ENCODE peak calls at places on chromosomes 4 and X, in eight cellular contexts. R, N, T, L, U, E, C and F are unnamed samples.

GRCh38 chr4:25951390-25951952 is 37.5 kb downstream of the SMIM20 start:
- DNase-seq in R (no peak), N (no peak), T (no peak), L (no peak), U (no peak), E (no peak), C (no peak), F (no peak)

GRCh38 chrX:95367286-95367685 is 1317.4 kb upstream of the DIAPH2 start:
- DNase-seq in R (no peak), N (no peak), T (no peak), L (no peak), U (no peak), E (no peak), C (no peak), F (no peak)

GRCh38 chr4:172202480-172203076 is 389.4 kb downstream of the GALNTL6 start:
- DNase-seq in R (no peak), N (no peak), T (no peak), L (no peak), U (no peak), E (peak), C (no peak), F (no peak)

GRCh38 chr4:15893967-15894366 is 44.6 kb downstream of the FGFBP1 start:
- DNase-seq in R (no peak), N (no peak), T (peak), L (no peak), U (no peak), E (no peak), C (no peak), F (no peak)

GRCh38 chr4:183636488-183636887 is 22.5 kb downstream of the RWDD4 start:
- DNase-seq in R (no peak), N (no peak), T (no peak), L (no peak), U (no peak), E (no peak), C (peak), F (no peak)

GRCh38 chr4:146445198-146446150 is 76.3 kb downstream of the SLC10A7 start:
- DNase-seq in R (no peak), N (no peak), T (no peak), L (no peak), U (no peak), E (no peak), C (no peak), F (no peak)

GRCh38 chrX:19864736-19865135 is 22.7 kb downstream of the SH3KBP1 start:
- DNase-seq in R (no peak), N (no peak), T (no peak), L (no peak), U (no peak), E (peak), C (no peak), F (no peak)

GRCh38 chr4:14582658-14583057 is 419.6 kb upstream of the CPEB2 start:
- DNase-seq in R (no peak), N (no peak), T (no peak), L (no peak), U (no peak), E (no peak), C (no peak), F (no peak)

GRCh38 chrX:45527834-45528233 is 327.2 kb upstream of the DIPK2B start:
- DNase-seq in R (no peak), N (no peak), T (no peak), L (no peak), U (no peak), E (no peak), C (no peak), F (no peak)

GRCh38 chrX:19893722-19894121 is 6.3 kb upstream of the SH3KBP1 start:
- DNase-seq in R (no peak), N (no peak), T (no peak), L (no peak), U (no peak), E (no peak), C (no peak), F (no peak)

GRCh38 chr4:53784112-53784511 is 192.8 kb upstream of the LNX1 start:
- DNase-seq in R (no peak), N (no peak), T (no peak), L (no peak), U (no peak), E (no peak), C (no peak), F (no peak)

GRCh38 chrX:155235891-155236290 is 19.6 kb downstream of the VBP1 start:
- DNase-seq in R (no peak), N (no peak), T (no peak), L (no peak), U (no peak), E (no peak), C (no peak), F (no peak)

GRCh38 chr4:83535520-83535944 is 376 bp upstream of the GPAT3 start:
- DNase-seq in R (peak), N (peak), T (peak), L (peak), U (peak), E (peak), C (peak), F (no peak)

GRCh38 chr4:108560624-108561023 is 59.8 kb upstream of the RPL34 start:
- DNase-seq in R (no peak), N (no peak), T (no peak), L (no peak), U (no peak), E (no peak), C (no peak), F (no peak)

GRCh38 chr4:70979445-70980008 is 13.9 kb upstream of the DCK start:
- DNase-seq in R (no peak), N (no peak), T (no peak), L (no peak), U (no peak), E (peak), C (no peak), F (no peak)

GRCh38 chr4:73661646-73662119 is 41.4 kb upstream of the RASSF6 start:
- DNase-seq in R (no peak), N (no peak), T (peak), L (no peak), U (no peak), E (no peak), C (no peak), F (no peak)

GRCh38 chr4:5708171-5708828 is at the start of gene EVC2:
- DNase-seq in R (peak), N (peak), T (peak), L (peak), U (peak), E (no peak), C (peak), F (no peak)

GRCh38 chrX:1336331-1337143 is at the start of gene IL3RA:
- DNase-seq in R (peak), N (no peak), T (no peak), L (no peak), U (peak), E (peak), C (peak), F (no peak)

GRCh38 chr4:52234539-52235174 is 183.6 kb downstream of the SPATA18 start:
- DNase-seq in R (no peak), N (peak), T (peak), L (no peak), U (no peak), E (no peak), C (no peak), F (no peak)

GRCh38 chr4:6349896-6350295 is 80.2 kb downstream of the WFS1 start:
- DNase-seq in R (peak), N (no peak), T (no peak), L (no peak), U (no peak), E (no peak), C (no peak), F (no peak)

GRCh38 chr4:37639551-37640293 is 46.5 kb downstream of the RELL1 start:
- DNase-seq in R (no peak), N (no peak), T (no peak), L (no peak), U (no peak), E (no peak), C (no peak), F (no peak)

GRCh38 chr4:47065099-47065498 is 33.7 kb downstream of the GABRB1 start:
- DNase-seq in R (no peak), N (no peak), T (no peak), L (no peak), U (no peak), E (no peak), C (no peak), F (no peak)

GRCh38 chrX:21691512-21692018 is 33.4 kb upstream of the KLHL34 start:
- DNase-seq in R (no peak), N (no peak), T (no peak), L (no peak), U (no peak), E (no peak), C (no peak), F (no peak)

GRCh38 chr4:8306511-8307021 is 37.0 kb downstream of the HTRA3 start:
- DNase-seq in R (peak), N (peak), T (no peak), L (no peak), U (no peak), E (no peak), C (peak), F (no peak)

GRCh38 chrX:150347471-150347870 is 15.6 kb upstream of the MAMLD1 start:
- DNase-seq in R (no peak), N (no peak), T (no peak), L (no peak), U (no peak), E (no peak), C (no peak), F (no peak)

GRCh38 chr4:11669156-11669555 is 240.5 kb upstream of the HS3ST1 start:
- DNase-seq in R (no peak), N (no peak), T (peak), L (no peak), U (no peak), E (no peak), C (no peak), F (no peak)

GRCh38 chr4:111934294-111934693 is 211.0 kb upstream of the FAM241A start:
- DNase-seq in R (no peak), N (no peak), T (no peak), L (no peak), U (no peak), E (no peak), C (no peak), F (no peak)

GRCh38 chr4:692771-693554 is 4.0 kb upstream of the SLC49A3 start:
- DNase-seq in R (no peak), N (no peak), T (no peak), L (peak), U (no peak), E (no peak), C (no peak), F (no peak)

GRCh38 chrX:100928660-100929613 is at the start of gene XKRX:
- DNase-seq in R (no peak), N (peak), T (no peak), L (peak), U (peak), E (no peak), C (peak), F (no peak)

GRCh38 chr4:185774076-185774731 is 37.8 kb downstream of the SORBS2 start:
- DNase-seq in R (no peak), N (no peak), T (no peak), L (no peak), U (no peak), E (no peak), C (no peak), F (no peak)

GRCh38 chr4:154416183-154416543 is 75.4 kb downstream of the DCHS2 start:
- DNase-seq in R (peak), N (peak), T (no peak), L (peak), U (peak), E (no peak), C (peak), F (no peak)
- TF ChIP-seq CTCF in R (no peak), N (no peak), T (peak), L (peak), U (no peak), E (no peak), C (no peak), F (no peak)

GRCh38 chr4:176778063-176778462 is 14.7 kb downstream of the VEGFC start:
- DNase-seq in R (no peak), N (no peak), T (no peak), L (no peak), U (no peak), E (no peak), C (no peak), F (no peak)
- H3K27ac ChIP-seq in R (peak), N (no peak), T (no peak), L (no peak), U (no peak), E (no peak), C (no peak), F (no peak)

GRCh38 chr4:98745372-98745771 is 87.0 kb upstream of the TSPAN5 start:
- DNase-seq in R (no peak), N (no peak), T (no peak), L (no peak), U (peak), E (peak), C (peak), F (no peak)
- TF ChIP-seq CTCF in R (no peak), N (no peak), T (peak), L (peak), U (no peak), E (no peak), C (no peak), F (no peak)

GRCh38 chr4:113349400-113349799 is 299.9 kb downstream of the ANK2 start:
- DNase-seq in R (no peak), N (no peak), T (no peak), L (no peak), U (no peak), E (no peak), C (no peak), F (no peak)
- H3K27ac ChIP-seq in R (no peak), N (no peak), T (no peak), L (no peak), U (no peak), E (no peak), C (no peak), F (no peak)